ENCODE peak calls at places on chromosome 15, in four cellular contexts. Y is endodermal cell, F is fibroblast of lung, C is psoas muscle. A is an unnamed sample. For H3K4me1, the result is how much of the 10 kb centered on the place peaks cover.

GRCh38 chr15:73944161-73945099 is 18.2 kb downstream of the LOXL1 start:
- DNase-seq in Y (no peak), F (no peak), C (no peak), A (no peak)

GRCh38 chr15:70252056-70252935 is 154.6 kb upstream of the TLE3 start:
- DNase-seq in Y (no peak), F (no peak), C (no peak), A (no peak)

GRCh38 chr15:69080203-69080957 is 65.9 kb downstream of the NOX5 start:
- DNase-seq in Y (peak), F (no peak), C (no peak), A (no peak)

GRCh38 chr15:85330941-85331588 is 49.3 kb upstream of the AKAP13 start:
- DNase-seq in Y (peak), F (peak), C (peak), A (peak)

GRCh38 chr15:101192081-101192480 is 59.8 kb downstream of the CHSY1 start:
- DNase-seq in Y (no peak), F (no peak), C (no peak), A (no peak)

GRCh38 chr15:39511000-39511914 is 69.6 kb upstream of the THBS1 start:
- DNase-seq in Y (peak), F (peak), C (peak), A (peak)

GRCh38 chr15:29747837-29748417 is 74.3 kb downstream of the TJP1 start:
- DNase-seq in Y (no peak), F (peak), C (no peak), A (no peak)

GRCh38 chr15:40412095-40412759 is 6.6 kb downstream of the IVD start:
- DNase-seq in Y (no peak), F (no peak), C (no peak), A (no peak)

GRCh38 chr15:101540480-101541239 is 51.2 kb upstream of the PCSK6 start:
- DNase-seq in Y (peak), F (no peak), C (no peak), A (peak)

GRCh38 chr15:35519536-35520149 is 26.3 kb downstream of the DPH6 start:
- DNase-seq in Y (no peak), F (peak), C (no peak), A (no peak)

GRCh38 chr15:94259121-94259776 is 27.9 kb downstream of the MCTP2 start:
- DNase-seq in Y (no peak), F (peak), C (no peak), A (no peak)

GRCh38 chr15:94265009-94265408 is 33.6 kb downstream of the MCTP2 start:
- DNase-seq in Y (no peak), F (peak), C (no peak), A (peak)

GRCh38 chr15:94259863-94260262 is 28.5 kb downstream of the MCTP2 start:
- DNase-seq in Y (no peak), F (no peak), C (no peak), A (no peak)

GRCh38 chr15:94263341-94264273 is 32.2 kb downstream of the MCTP2 start:
- DNase-seq in Y (no peak), F (peak), C (no peak), A (no peak)

GRCh38 chr15:94262201-94262600 is 30.8 kb downstream of the MCTP2 start:
- DNase-seq in Y (no peak), F (no peak), C (no peak), A (no peak)
- H3K4me1 ChIP-seq in Y (under half), F (under half), C (under half), A (under half)

GRCh38 chr15:31271224-31271635 is 55.4 kb upstream of the KLF13 start:
- DNase-seq in Y (no peak), F (no peak), C (no peak), A (no peak)
- TF ChIP-seq CTCF in Y (no peak), F (no peak), C (no peak), A (no peak)

GRCh38 chr15:75210867-75211266 is 9.2 kb downstream of the C15orf39 start:
- DNase-seq in Y (no peak), F (no peak), C (no peak), A (no peak)

GRCh38 chr15:75207618-75208500 is 6.2 kb downstream of the C15orf39 start:
- DNase-seq in Y (no peak), F (no peak), C (no peak), A (no peak)

GRCh38 chr15:75206803-75207617 is 5.3 kb downstream of the C15orf39 start:
- DNase-seq in Y (no peak), F (no peak), C (peak), A (no peak)

GRCh38 chr15:75208501-75209288 is 7.0 kb downstream of the C15orf39 start:
- DNase-seq in Y (no peak), F (no peak), C (no peak), A (peak)

GRCh38 chr15:75209289-75209676 is 7.6 kb downstream of the C15orf39 start:
- DNase-seq in Y (no peak), F (no peak), C (no peak), A (no peak)
- H3K4me1 ChIP-seq in Y (under half), F (under half), C (under half), A (under half)

DNA sequence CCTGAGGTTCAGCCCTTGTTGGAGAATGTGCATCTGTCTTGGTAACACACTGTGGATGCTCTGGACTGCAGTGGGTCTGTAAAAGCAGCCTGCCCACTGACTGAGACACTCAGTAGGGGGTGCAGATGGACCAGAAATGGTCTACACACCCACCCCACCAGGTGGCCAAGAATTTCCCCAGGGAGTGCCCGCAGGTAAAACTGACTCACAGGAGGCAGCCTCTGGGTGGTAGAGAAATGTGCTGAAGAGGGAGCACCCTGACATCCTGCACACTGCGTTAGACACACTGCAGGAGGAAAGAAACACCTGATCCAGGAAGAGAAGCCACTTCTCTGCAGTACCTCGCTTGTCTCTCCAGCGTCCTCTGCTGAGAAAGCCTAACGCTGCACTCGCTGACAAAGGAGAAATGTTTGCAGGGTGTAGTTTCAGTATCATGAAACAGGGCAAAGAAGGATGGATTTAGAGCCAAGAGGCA is 109.5 kb upstream of the ABHD17C start:
- DNase-seq in Y (peak), F (no peak), C (no peak), A (no peak)
- TF ChIP-seq CTCF in Y (peak), F (no peak), C (no peak), A (no peak)